ENCODE peak calls at places on chromosomes 5 and 9, in five cellular contexts. D is heart left ventricle, T is Caco-2, X is foreskin keratinocyte, G is WTC11. K is an unnamed sample.

GRCh38 chr5:122156724-122157325 is 27.5 kb downstream of the ZNF474 start:
- DNase-seq in D (no peak), T (no peak), X (no peak), G (no peak), K (peak; percentile 36)

GRCh38 chr9:94639045-94639995 is at the start of gene FBP1:
- DNase-seq in D (peak; percentile 41), T (no peak), X (no peak), G (peak; percentile 59), K (peak; percentile 25)

GRCh38 chr5:79255786-79256557 is 20.0 kb downstream of the JMY start:
- DNase-seq in D (no peak), T (peak; percentile 69), X (peak; percentile 43), G (peak; percentile 75), K (peak; percentile 74)

GRCh38 chr9:91837982-91838731 is 111.9 kb downstream of the ROR2 start:
- DNase-seq in D (peak; percentile 78), T (no peak), X (peak; percentile 76), G (no peak), K (peak; percentile 73)

GRCh38 chr5:109682383-109682782 is 7.3 kb upstream of the MAN2A1 start:
- DNase-seq in D (no peak), T (no peak), X (no peak), G (no peak), K (no peak)

GRCh38 chr5:149471406-149472183 is 79.6 kb downstream of the CSNK1A1 start:
- DNase-seq in D (no peak), T (no peak), X (peak; percentile 66), G (no peak), K (peak; percentile 40)

GRCh38 chr5:79020861-79021561 is 35.9 kb upstream of the ARSB start:
- DNase-seq in D (peak; percentile 47), T (peak; percentile 50), X (peak; percentile 50), G (peak; percentile 64), K (peak; percentile 73)

GRCh38 chr5:6780802-6781391 is 67.7 kb downstream of the TENT4A start:
- DNase-seq in D (no peak), T (no peak), X (no peak), G (no peak), K (no peak)

GRCh38 chr5:54561646-54562045 is 44.1 kb downstream of the SNX18 start:
- DNase-seq in D (no peak), T (no peak), X (no peak), G (no peak), K (no peak)

GRCh38 chr9:93827545-93828330 is 127.4 kb downstream of the BARX1 start:
- DNase-seq in D (peak; percentile 63), T (no peak), X (no peak), G (peak; percentile 81), K (peak; percentile 69)

GRCh38 chr5:160272041-160272663 is 40.2 kb downstream of the CCNJL start:
- DNase-seq in D (no peak), T (no peak), X (no peak), G (no peak), K (no peak)

GRCh38 chr9:76109953-76110352 is 219.5 kb downstream of the PCSK5 start:
- DNase-seq in D (no peak), T (no peak), X (peak; percentile 60), G (no peak), K (no peak)

GRCh38 chr9:23743041-23743440 is 83.0 kb downstream of the ELAVL2 start:
- DNase-seq in D (no peak), T (no peak), X (no peak), G (no peak), K (no peak)

GRCh38 chr5:159469496-159470370 is 139.4 kb upstream of the IL12B start:
- DNase-seq in D (no peak), T (no peak), X (no peak), G (no peak), K (peak; percentile 17)

GRCh38 chr9:137055385-137056364 is 1.8 kb upstream of the ENTPD2 start:
- DNase-seq in D (peak; percentile 94), T (no peak), X (no peak), G (no peak), K (peak; percentile 65)

GRCh38 chr5:128869970-128870747 is 95.1 kb upstream of the SLC27A6 start:
- DNase-seq in D (no peak), T (no peak), X (no peak), G (no peak), K (no peak)

GRCh38 chr5:98031926-98032325 is 741.5 kb upstream of the RGMB start:
- DNase-seq in D (no peak), T (no peak), X (no peak), G (no peak), K (no peak)

GRCh38 chr9:18864516-18864915 is 168.5 kb downstream of the SAXO1 start:
- DNase-seq in D (no peak), T (no peak), X (no peak), G (no peak), K (no peak)

GRCh38 chr9:18863821-18864220 is 169.2 kb downstream of the SAXO1 start:
- DNase-seq in D (no peak), T (no peak), X (no peak), G (no peak), K (no peak)

GRCh38 chr9:18865542-18865941 is 167.5 kb downstream of the SAXO1 start:
- DNase-seq in D (no peak), T (no peak), X (no peak), G (no peak), K (no peak)

GRCh38 chr9:18857769-18858168 is 175.2 kb downstream of the SAXO1 start:
- DNase-seq in D (no peak), T (no peak), X (peak; percentile 39), G (no peak), K (no peak)

DNA sequence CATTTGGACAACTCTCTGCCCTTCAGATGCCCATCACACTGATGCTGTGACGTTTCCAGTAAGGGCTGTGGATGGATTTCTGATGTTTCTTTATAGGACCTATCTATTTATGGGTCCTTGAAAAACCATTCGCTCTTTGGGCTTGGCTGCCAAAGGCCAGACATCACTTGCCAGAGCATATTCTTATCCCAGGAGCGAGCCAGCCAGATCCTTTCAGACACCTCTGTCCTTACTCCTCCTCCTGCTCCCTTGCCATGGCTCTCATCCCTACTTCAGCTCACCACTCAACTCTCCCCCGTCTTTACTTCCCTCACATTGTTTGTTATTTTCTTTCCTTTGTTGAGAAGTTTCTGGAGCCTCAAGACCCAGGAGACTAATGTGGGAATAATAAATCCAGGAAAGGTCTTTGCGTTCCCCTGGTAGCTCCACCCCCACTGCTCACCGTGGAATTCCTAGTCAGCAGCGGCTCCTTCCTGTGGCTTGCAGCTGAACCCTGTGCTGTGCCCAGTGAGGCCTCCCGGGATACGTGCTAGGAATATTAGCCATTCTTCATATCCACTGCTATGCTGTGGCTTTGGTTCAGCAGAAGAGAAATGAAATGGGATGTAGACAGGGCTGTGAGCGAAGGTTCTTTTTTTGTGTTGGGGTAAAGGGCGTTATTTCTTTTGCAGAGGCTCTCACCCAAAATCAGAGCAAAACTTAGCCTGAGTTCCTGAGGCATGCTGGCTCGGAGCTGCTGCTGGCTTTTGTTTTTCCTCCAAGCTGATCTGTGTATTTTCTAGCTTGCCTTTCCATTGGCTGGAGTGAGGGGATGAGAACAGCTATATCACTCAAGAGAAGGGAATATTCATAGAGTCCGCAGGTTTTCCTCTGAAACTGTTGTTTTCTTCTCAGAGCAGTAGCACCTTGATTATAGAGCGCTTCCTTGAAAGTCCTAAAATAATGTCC is 171.1 kb downstream of the SAXO1 start:
- DNase-seq in D (peak; percentile 41), T (no peak), X (no peak), G (peak; percentile 38), K (no peak)
- TF ChIP-seq CTCF in D (peak; percentile 47), T (no peak), X (no peak), G (no peak), K (no peak)

DNA sequence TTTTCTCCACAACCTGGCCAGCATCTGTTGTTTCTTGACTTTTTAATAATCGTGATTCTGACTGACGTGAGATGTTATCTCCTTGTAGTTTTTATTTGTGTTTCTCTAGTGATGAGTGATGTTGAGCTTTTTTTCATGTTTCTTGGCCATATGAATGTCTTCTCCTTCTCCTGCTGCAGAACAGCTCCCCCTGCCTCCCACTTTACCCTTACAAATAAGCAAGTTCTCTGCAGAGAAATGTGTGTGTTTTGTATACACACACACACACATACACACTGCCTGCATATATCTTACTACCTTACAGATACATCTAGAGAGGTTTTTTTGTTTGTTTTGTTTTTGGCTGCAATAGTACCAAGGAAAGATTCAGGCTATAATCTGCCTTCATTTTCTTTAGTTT is 88.7 kb upstream of the PHF24 start:
- DNase-seq in D (no peak), T (no peak), X (peak; percentile 33), G (no peak), K (peak; percentile 2)
- TF ChIP-seq CTCF in D (peak; percentile 35), T (peak; percentile 43), X (peak; percentile 71), G (no peak), K (no peak)

GRCh38 chr9:119991797-119992196 is 588.2 kb downstream of the CDK5RAP2 start:
- DNase-seq in D (no peak), T (no peak), X (no peak), G (no peak), K (no peak)

DNA sequence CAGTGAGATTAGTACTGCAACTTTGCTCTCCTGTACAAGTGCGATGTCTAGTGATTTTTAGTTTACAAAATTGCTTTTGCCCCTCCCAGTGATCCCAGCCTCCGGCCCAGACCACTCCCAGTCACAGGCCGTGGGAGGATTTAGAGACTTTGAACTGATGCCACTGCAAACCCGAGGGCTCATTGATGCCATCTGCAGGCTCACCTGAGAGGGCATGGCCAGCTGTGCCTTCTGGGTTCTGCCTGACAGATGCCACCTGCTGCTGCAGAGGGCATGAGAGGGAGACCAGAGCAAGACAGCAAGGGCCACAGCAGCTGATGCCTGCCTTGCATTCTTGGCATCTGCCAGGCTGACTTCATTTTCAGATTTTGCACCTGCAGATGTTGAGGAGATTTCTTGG is 593.8 kb downstream of the CDK5RAP2 start:
- DNase-seq in D (no peak), T (no peak), X (no peak), G (no peak), K (no peak)
- TF ChIP-seq CTCF in D (no peak), T (no peak), X (no peak), G (no peak), K (no peak)

GRCh38 chr9:34187891-34188240 is 9.0 kb downstream of the UBAP1 start:
- DNase-seq in D (no peak), T (no peak), X (no peak), G (no peak), K (no peak)

GRCh38 chr9:34185778-34186551 is 7.1 kb downstream of the UBAP1 start:
- DNase-seq in D (peak; percentile 45), T (no peak), X (peak; percentile 96), G (no peak), K (peak; percentile 36)

GRCh38 chr9:34195143-34195542 is 16.3 kb downstream of the UBAP1 start:
- DNase-seq in D (no peak), T (no peak), X (no peak), G (no peak), K (no peak)

DNA sequence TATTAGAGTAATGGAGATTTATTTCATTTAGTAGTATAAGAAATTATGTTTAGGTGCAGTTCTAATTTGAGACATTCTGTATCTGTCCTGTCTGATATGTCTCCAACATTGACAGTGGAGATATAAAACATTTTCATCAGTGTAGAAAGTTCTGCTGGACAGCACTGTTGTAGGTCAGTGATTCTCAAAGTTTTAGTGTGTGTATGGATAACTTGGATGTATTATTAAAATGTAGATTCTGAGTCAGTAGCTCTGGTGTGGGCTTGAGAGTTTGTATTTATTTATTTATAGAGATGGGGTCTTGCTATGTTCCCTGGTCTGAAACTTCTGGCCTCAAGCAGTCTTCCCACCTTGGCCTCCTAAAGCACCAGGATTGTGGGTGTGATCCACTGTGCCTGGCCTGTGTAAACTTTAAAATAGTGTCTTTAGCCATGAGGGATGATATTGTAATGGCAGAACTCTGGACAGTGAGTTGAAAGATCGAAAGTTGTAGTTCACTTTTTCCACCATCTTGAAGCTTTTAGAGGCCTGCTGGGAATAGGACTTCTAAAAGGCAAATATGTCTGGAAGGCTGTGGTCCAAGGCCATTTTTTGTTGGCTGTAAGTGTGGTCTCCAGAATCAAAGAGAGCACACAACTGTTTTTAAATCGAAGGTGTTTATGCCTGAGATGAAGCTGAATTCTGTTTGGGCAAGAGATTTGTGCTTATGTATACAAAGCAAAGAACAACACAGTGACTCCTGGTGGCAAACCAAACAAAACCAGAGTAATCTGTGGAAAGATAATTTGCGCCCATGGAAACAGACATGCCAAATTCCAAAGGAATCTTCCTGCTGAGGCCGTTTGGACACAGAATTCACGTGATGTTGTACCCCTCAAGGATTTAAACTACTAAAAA is 12.4 kb downstream of the UBAP1 start:
- DNase-seq in D (no peak), T (no peak), X (no peak), G (no peak), K (no peak)
- TF ChIP-seq CTCF in D (peak; percentile 42), T (no peak), X (peak; percentile 62), G (no peak), K (no peak)